ENCODE peak calls at places on chromosomes 1 and 21, in six cellular contexts. V, S, Y, N, J and Q are unnamed samples. For H3K4me1, the result is how much of the 10 kb centered on the place peaks cover.

GRCh38 chr1:22870201-22870871 is 102.3 kb downstream of the LACTBL1 start:
- DNase-seq in V (no peak), S (peak), Y (no peak), N (no peak), J (no peak), Q (no peak)

GRCh38 chr1:218718977-218719376 is 373.8 kb downstream of the TGFB2 start:
- DNase-seq in V (no peak), S (peak), Y (no peak), N (no peak), J (no peak), Q (no peak)

GRCh38 chr21:31903896-31904295 is 31.1 kb downstream of the HUNK start:
- DNase-seq in V (no peak), S (no peak), Y (no peak), N (no peak), J (no peak), Q (no peak)

GRCh38 chr1:204842892-204843291 is 27.8 kb upstream of the NFASC start:
- DNase-seq in V (no peak), S (no peak), Y (no peak), N (no peak), J (peak), Q (no peak)

GRCh38 chr1:116352349-116352813 is 20.7 kb upstream of the ATP1A1 start:
- DNase-seq in V (no peak), S (no peak), Y (no peak), N (no peak), J (no peak), Q (no peak)

GRCh38 chr1:161486806-161487482 is 18.3 kb upstream of the FCGR2A start:
- DNase-seq in V (peak), S (peak), Y (no peak), N (no peak), J (peak), Q (peak)

GRCh38 chr1:89762801-89763648 is 57.8 kb upstream of the LRRC8D start:
- DNase-seq in V (peak), S (peak), Y (peak), N (peak), J (peak), Q (peak)

GRCh38 chr1:12696658-12697057 is 19.3 kb upstream of the AADACL3 start:
- DNase-seq in V (no peak), S (no peak), Y (no peak), N (no peak), J (no peak), Q (no peak)

GRCh38 chr1:84286071-84286470 is 15.4 kb upstream of the SAMD13 start:
- DNase-seq in V (no peak), S (peak), Y (no peak), N (no peak), J (no peak), Q (peak)

GRCh38 chr21:42093991-42094417 is 22.9 kb downstream of the UMODL1 start:
- DNase-seq in V (no peak), S (peak), Y (no peak), N (no peak), J (peak), Q (peak)

GRCh38 chr21:36864974-36865373 is 101.5 kb downstream of the HLCS start:
- DNase-seq in V (no peak), S (no peak), Y (no peak), N (no peak), J (no peak), Q (no peak)

GRCh38 chr1:152577168-152577567 is 3.1 kb downstream of the LCE3D start:
- DNase-seq in V (no peak), S (no peak), Y (no peak), N (no peak), J (no peak), Q (no peak)

GRCh38 chr1:244749230-244750016 is 86.0 kb upstream of the COX20 start:
- DNase-seq in V (no peak), S (no peak), Y (no peak), N (no peak), J (no peak), Q (no peak)

GRCh38 chr1:40847023-40847740 is 15.0 kb downstream of the CITED4 start:
- DNase-seq in V (no peak), S (peak), Y (peak), N (no peak), J (no peak), Q (no peak)

GRCh38 chr21:44979687-44980561 is 40.1 kb downstream of the SLX9 start:
- DNase-seq in V (no peak), S (no peak), Y (no peak), N (no peak), J (no peak), Q (no peak)

GRCh38 chr1:172144445-172145060 is 275.9 kb upstream of the C1orf105 start:
- DNase-seq in V (no peak), S (peak), Y (no peak), N (no peak), J (no peak), Q (peak)

GRCh38 chr1:24505816-24506215 is 3.2 kb downstream of the RCAN3 start:
- DNase-seq in V (no peak), S (no peak), Y (no peak), N (no peak), J (no peak), Q (no peak)
- H2BK120ac ChIP-seq in V (no peak), S (no peak), Y (no peak), N (no peak), J (no peak), Q (no peak)

DNA sequence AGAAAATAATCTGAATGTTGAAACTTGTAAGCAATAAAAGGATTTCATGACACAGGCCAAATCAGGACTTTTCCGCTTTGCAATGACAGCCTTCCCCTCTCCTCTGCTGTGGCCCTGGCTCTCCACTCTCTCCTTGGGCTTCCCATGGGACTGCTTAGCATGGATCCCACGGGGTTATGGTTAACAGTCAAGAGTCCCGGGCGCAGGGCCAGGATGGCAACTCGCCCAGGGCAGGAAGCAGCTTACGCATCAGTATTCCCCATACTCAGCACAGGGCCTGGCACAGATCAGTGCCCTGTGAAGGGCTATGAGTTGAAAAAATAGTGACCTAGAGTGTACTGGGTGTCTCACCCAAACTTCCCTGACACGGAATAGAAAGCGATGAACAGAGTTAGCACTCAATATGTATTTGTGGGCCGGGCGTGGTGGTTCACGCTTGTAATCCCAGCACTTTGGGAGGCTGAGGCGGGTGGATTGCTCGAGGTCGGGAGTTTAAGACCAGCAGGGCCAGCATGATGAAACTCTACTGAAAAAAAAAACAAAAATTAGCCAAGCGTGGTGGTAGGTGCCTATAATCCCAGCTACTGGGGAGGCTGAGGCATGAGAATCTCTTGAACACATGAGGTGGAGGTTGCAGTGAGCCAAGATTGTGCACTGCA is 29.1 kb upstream of the GRHL3 start:
- DNase-seq in V (no peak), S (peak), Y (no peak), N (no peak), J (no peak), Q (peak)
- H3K4me1 ChIP-seq in V (under half), S (under half), Y (under half), N (under half), J (under half), Q (under half)

GRCh38 chr1:53535846-53536245 is 76.6 kb downstream of the DMRTB1 start:
- DNase-seq in V (no peak), S (peak), Y (no peak), N (no peak), J (no peak), Q (no peak)

GRCh38 chr1:53529555-53529954 is 70.4 kb downstream of the DMRTB1 start:
- DNase-seq in V (no peak), S (no peak), Y (no peak), N (no peak), J (no peak), Q (no peak)

GRCh38 chr1:53530550-53530949 is 71.4 kb downstream of the DMRTB1 start:
- DNase-seq in V (no peak), S (no peak), Y (no peak), N (no peak), J (no peak), Q (no peak)

GRCh38 chr1:53535226-53535625 is 76.0 kb downstream of the DMRTB1 start:
- DNase-seq in V (no peak), S (no peak), Y (no peak), N (no peak), J (no peak), Q (no peak)

GRCh38 chr1:53532912-53533311 is 73.7 kb downstream of the DMRTB1 start:
- DNase-seq in V (no peak), S (no peak), Y (no peak), N (no peak), J (no peak), Q (no peak)
- H2AFZ ChIP-seq in V (no peak), S (no peak), Y (no peak), N (no peak), J (no peak), Q (no peak)

GRCh38 chr1:56433056-56433577 is 146.2 kb downstream of the PLPP3 start:
- DNase-seq in V (no peak), S (no peak), Y (no peak), N (no peak), J (no peak), Q (no peak)

GRCh38 chr1:56435434-56436337 is 143.7 kb downstream of the PLPP3 start:
- DNase-seq in V (peak), S (no peak), Y (peak), N (no peak), J (no peak), Q (no peak)

GRCh38 chr1:56434025-56434424 is 145.3 kb downstream of the PLPP3 start:
- DNase-seq in V (no peak), S (peak), Y (no peak), N (no peak), J (no peak), Q (no peak)

GRCh38 chr1:56436338-56436695 is 143.0 kb downstream of the PLPP3 start:
- DNase-seq in V (peak), S (no peak), Y (no peak), N (no peak), J (no peak), Q (no peak)

DNA sequence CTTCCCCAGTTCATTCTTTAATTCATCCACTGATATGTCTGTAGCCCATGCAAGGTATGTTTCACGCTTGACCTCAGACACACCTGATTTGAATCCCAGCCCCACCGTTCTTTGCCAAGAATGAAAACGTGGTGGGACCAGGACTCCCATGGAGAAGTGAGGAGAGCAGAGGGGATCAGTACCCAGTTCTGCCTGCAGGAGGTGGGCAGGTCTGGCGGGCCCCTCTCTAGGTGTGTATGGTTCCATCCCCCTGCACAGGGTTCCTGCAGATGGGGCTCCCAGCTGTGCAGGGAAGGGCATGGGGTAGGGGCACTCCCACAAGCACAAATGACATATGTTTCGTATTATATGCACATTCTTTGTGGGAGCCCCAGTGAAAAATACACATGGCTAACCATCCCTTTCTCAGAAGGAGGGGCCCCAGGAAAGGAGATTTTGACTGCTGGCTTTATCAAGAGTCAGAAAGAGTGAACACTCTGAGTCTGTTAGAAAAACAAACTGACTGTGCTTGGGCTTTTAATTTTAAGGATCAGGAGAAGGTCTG is 144.6 kb downstream of the PLPP3 start:
- DNase-seq in V (no peak), S (no peak), Y (no peak), N (no peak), J (no peak), Q (no peak)
- H2BK120ac ChIP-seq in V (no peak), S (no peak), Y (no peak), N (no peak), J (peak), Q (no peak)

GRCh38 chr1:246572795-246573194 is 6.5 kb downstream of the CNST start:
- DNase-seq in V (no peak), S (no peak), Y (no peak), N (no peak), J (no peak), Q (no peak)
- H3K4me1 ChIP-seq in V (under half), S (under half), Y (under half), N (under half), J (under half), Q (under half)

DNA sequence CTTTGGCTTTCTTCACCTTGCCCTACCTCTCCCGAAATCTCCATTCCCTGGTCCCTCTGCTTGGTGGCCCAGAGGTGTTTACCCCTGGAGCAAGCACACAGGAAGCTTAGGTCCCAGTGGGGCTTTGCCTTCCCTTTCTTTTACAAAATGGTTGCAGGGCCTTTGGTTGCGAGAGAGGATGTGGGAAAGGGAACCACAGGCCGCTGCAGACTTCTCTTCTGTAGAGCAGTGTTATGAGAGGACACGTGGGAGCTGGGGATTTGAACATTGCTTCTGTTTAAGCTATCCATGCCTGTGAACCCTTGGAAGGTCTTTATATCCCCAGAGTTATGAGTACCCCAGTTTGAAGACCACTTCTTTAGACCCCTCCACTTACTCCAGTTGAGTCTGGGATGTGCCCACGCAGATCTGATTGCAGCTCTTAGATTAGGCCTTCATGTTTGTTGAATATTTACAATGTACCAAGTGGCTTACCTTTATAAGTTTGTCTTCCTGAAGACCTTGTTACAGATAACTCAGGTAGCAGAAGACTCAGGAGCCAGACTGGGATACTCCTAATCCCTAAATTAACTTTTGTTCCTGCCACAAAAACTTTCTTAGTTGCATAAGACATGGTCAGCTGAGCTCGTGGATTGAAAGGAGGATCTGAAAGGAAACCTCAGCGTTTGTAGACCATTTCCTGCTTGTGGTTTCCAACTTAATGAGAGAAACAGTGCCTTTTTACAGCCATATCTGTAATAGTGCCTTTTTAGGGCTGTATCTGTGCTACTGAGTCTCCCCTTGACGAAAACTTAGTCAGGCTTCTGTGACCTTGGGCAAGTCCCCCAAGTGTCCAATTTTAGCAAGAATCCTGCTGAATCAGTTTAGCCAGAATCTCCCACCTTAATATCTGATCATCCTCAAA is 21.9 kb upstream of the IVNS1ABP start:
- DNase-seq in V (no peak), S (no peak), Y (no peak), N (no peak), J (no peak), Q (peak)
- H2AFZ ChIP-seq in V (no peak), S (no peak), Y (peak), N (peak), J (no peak), Q (peak)

GRCh38 chr1:180912211-180912800 is 391 bp upstream of the KIAA1614 start:
- DNase-seq in V (peak), S (peak), Y (peak), N (no peak), J (no peak), Q (peak)

GRCh38 chr1:180909005-180909414 is 3.7 kb upstream of the KIAA1614 start:
- DNase-seq in V (no peak), S (no peak), Y (no peak), N (no peak), J (no peak), Q (no peak)

GRCh38 chr1:180909462-180909976 is 3.2 kb upstream of the KIAA1614 start:
- DNase-seq in V (no peak), S (no peak), Y (no peak), N (no peak), J (no peak), Q (no peak)

GRCh38 chr1:180912801-180913616 is at the start of gene KIAA1614:
- DNase-seq in V (peak), S (peak), Y (peak), N (no peak), J (no peak), Q (peak)

GRCh38 chr1:180911640-180912161 is 996 bp upstream of the KIAA1614 start:
- DNase-seq in V (no peak), S (peak), Y (peak), N (no peak), J (peak), Q (peak)
- H2BK120ac ChIP-seq in V (no peak), S (peak), Y (no peak), N (no peak), J (no peak), Q (peak)

DNA sequence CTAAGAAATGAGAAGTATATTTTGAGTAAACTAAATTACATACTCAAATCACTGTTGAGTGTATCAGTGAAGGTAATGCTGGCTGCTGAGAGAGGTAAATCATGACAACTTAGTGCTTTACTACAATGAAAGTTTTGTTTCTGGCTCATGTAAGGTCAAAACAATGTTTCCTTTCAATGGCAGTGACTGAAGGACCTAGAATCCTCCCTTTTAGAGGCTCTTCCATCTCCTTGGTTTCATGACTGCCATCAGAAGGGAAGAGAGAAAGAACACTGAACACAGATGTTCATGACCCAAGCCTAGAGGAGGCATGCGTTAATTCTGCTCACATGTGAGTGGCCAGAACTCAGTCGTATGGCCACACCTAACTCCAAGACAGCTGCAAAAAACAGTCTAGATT is 130.6 kb downstream of the AKT3 start:
- DNase-seq in V (no peak), S (peak), Y (no peak), N (no peak), J (no peak), Q (no peak)
- H3K4me1 ChIP-seq in V (under half), S (under half), Y (under half), N (under half), J (under half), Q (under half)

GRCh38 chr1:15407579-15407978 is 2.1 kb upstream of the EFHD2 start:
- DNase-seq in V (no peak), S (no peak), Y (no peak), N (no peak), J (no peak), Q (no peak)

GRCh38 chr1:15409400-15410222 is at the start of gene EFHD2:
- DNase-seq in V (peak), S (peak), Y (peak), N (no peak), J (peak), Q (peak)

GRCh38 chr1:15405106-15405850 is 4.4 kb upstream of the EFHD2 start:
- DNase-seq in V (no peak), S (no peak), Y (no peak), N (no peak), J (peak), Q (no peak)

GRCh38 chr1:15408890-15409399 is 743 bp upstream of the EFHD2 start:
- DNase-seq in V (no peak), S (no peak), Y (no peak), N (no peak), J (no peak), Q (no peak)

DNA sequence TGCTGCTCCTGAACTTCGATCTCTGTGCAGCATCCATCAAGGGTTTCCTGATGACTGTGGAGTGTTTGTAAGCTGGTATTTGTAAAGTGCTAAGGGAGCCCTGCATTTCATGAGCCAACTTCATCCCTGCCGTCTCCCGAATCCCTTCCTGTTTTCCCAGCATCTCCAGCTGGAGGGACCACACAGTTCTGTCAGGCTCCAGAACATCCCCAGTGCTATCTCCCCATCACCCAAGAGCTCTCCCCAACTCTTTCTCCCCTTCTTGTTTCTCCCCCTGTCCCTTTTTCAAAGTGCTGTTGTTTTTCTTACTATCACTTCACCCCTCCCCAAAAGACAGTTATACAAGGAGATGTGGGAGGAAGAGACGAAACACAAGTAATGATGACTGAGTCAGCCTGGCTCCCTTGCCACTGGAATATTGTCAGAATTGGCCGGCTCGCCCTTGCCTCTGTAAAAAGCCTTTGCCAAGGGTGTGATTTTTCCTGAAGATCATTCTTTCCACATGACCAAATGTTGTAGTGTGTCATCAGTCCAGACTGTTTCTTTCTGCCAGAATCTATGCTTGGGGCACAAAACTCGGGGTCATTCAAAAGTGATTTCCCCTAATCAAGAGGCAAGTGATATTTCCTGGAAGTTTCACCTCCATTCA is 2.7 kb upstream of the EFHD2 start:
- DNase-seq in V (no peak), S (peak), Y (no peak), N (no peak), J (no peak), Q (peak)
- H2AFZ ChIP-seq in V (no peak), S (peak), Y (no peak), N (no peak), J (no peak), Q (no peak)

GRCh38 chr1:77831566-77831965 is 52.1 kb downstream of the MIGA1 start:
- DNase-seq in V (no peak), S (peak), Y (no peak), N (no peak), J (no peak), Q (peak)

GRCh38 chr1:77831976-77832695 is 52.7 kb downstream of the MIGA1 start:
- DNase-seq in V (no peak), S (peak), Y (no peak), N (no peak), J (no peak), Q (peak)

GRCh38 chr1:77830946-77831345 is 51.5 kb downstream of the MIGA1 start:
- DNase-seq in V (no peak), S (no peak), Y (no peak), N (no peak), J (no peak), Q (peak)

GRCh38 chr1:77833521-77834100 is 54.2 kb downstream of the MIGA1 start:
- DNase-seq in V (no peak), S (no peak), Y (no peak), N (no peak), J (no peak), Q (peak)

GRCh38 chr1:77832889-77833288 is 53.4 kb downstream of the MIGA1 start:
- DNase-seq in V (no peak), S (peak), Y (no peak), N (no peak), J (no peak), Q (peak)
- H2BK120ac ChIP-seq in V (no peak), S (peak), Y (no peak), N (no peak), J (no peak), Q (no peak)